ENCODE peak calls at places on chromosomes 16 and 17, in seven cellular contexts. One of them, this sample, is unnamed.
A peak's percentile ranks its signal among the peaks of the same experiment; 100 is the strongest.

GRCh38 chr17:45316271-45317112 is at the start of gene MAP3K14:
- DNase-seq in IMR-90: peak; percentile 64
- DNase-seq in mesendoderm: peak; percentile 79
- DNase-seq in neuronal stem cell: no peak
- DNase-seq in H9: peak; percentile 65
- DNase-seq in H1: peak; percentile 80
- DNase-seq in mesenchymal stem cell: peak; percentile 83
- DNase-seq in this sample: peak; percentile 40

GRCh38 chr16:56341656-56342397 is 83.5 kb downstream of the AMFR start:
- DNase-seq in IMR-90: no peak
- DNase-seq in mesendoderm: no peak
- DNase-seq in neuronal stem cell: no peak
- DNase-seq in H9: no peak
- DNase-seq in H1: no peak
- DNase-seq in mesenchymal stem cell: no peak
- DNase-seq in this sample: no peak

GRCh38 chr17:9240659-9241370 is 219.5 kb downstream of the NTN1 start:
- DNase-seq in IMR-90: peak; percentile 54
- DNase-seq in mesendoderm: peak; percentile 96
- DNase-seq in neuronal stem cell: no peak
- DNase-seq in H9: peak; percentile 86
- DNase-seq in H1: no peak
- DNase-seq in mesenchymal stem cell: peak; percentile 91
- DNase-seq in this sample: peak; percentile 54

GRCh38 chr17:40621019-40621418 is 26.6 kb downstream of the SMARCE1 start:
- DNase-seq in IMR-90: no peak
- DNase-seq in mesendoderm: no peak
- DNase-seq in neuronal stem cell: no peak
- DNase-seq in H9: no peak
- DNase-seq in H1: no peak
- DNase-seq in mesenchymal stem cell: no peak
- DNase-seq in this sample: no peak

GRCh38 chr17:64190468-64190867 is 60.5 kb upstream of the ERN1 start:
- DNase-seq in IMR-90: no peak
- DNase-seq in mesendoderm: no peak
- DNase-seq in neuronal stem cell: no peak
- DNase-seq in H9: no peak
- DNase-seq in H1: no peak
- DNase-seq in mesenchymal stem cell: no peak
- DNase-seq in this sample: peak; percentile 15

GRCh38 chr17:28896884-28897768 is at the start of gene FLOT2:
- DNase-seq in IMR-90: peak; percentile 30
- DNase-seq in mesendoderm: peak; percentile 69
- DNase-seq in neuronal stem cell: peak; percentile 59
- DNase-seq in H9: peak; percentile 77
- DNase-seq in H1: peak; percentile 83
- DNase-seq in mesenchymal stem cell: peak; percentile 61
- DNase-seq in this sample: peak; percentile 94

GRCh38 chr17:79970576-79971068 is 65.0 kb downstream of the TBC1D16 start:
- DNase-seq in IMR-90: peak; percentile 10
- DNase-seq in mesendoderm: peak; percentile 83
- DNase-seq in neuronal stem cell: no peak
- DNase-seq in H9: peak; percentile 85
- DNase-seq in H1: no peak
- DNase-seq in mesenchymal stem cell: peak; percentile 15
- DNase-seq in this sample: peak; percentile 64

GRCh38 chr16:86496929-86497381 is 13.4 kb upstream of the FOXF1 start:
- DNase-seq in IMR-90: peak; percentile 47
- DNase-seq in mesendoderm: peak; percentile 34
- DNase-seq in neuronal stem cell: no peak
- DNase-seq in H9: peak; percentile 45
- DNase-seq in H1: no peak
- DNase-seq in mesenchymal stem cell: no peak
- DNase-seq in this sample: no peak

GRCh38 chr17:33049781-33050414 is 58.3 kb downstream of the SPACA3 start:
- DNase-seq in IMR-90: peak; percentile 48
- DNase-seq in mesendoderm: peak; percentile 71
- DNase-seq in neuronal stem cell: peak; percentile 65
- DNase-seq in H9: peak; percentile 74
- DNase-seq in H1: peak; percentile 81
- DNase-seq in mesenchymal stem cell: peak; percentile 51
- DNase-seq in this sample: peak; percentile 28

GRCh38 chr16:24409045-24409444 is 130.3 kb upstream of the RBBP6 start:
- DNase-seq in IMR-90: no peak
- DNase-seq in mesendoderm: peak; percentile 44
- DNase-seq in neuronal stem cell: no peak
- DNase-seq in H9: peak; percentile 43
- DNase-seq in H1: no peak
- DNase-seq in mesenchymal stem cell: no peak
- DNase-seq in this sample: no peak

GRCh38 chr17:46009681-46010596 is 10.9 kb downstream of the STH start:
- DNase-seq in IMR-90: peak; percentile 62
- DNase-seq in mesendoderm: no peak
- DNase-seq in neuronal stem cell: no peak
- DNase-seq in H9: peak; percentile 34
- DNase-seq in H1: no peak
- DNase-seq in mesenchymal stem cell: peak; percentile 29
- DNase-seq in this sample: peak; percentile 95

GRCh38 chr17:80720624-80721577 is 176.3 kb downstream of the RPTOR start:
- DNase-seq in IMR-90: peak; percentile 86
- DNase-seq in mesendoderm: peak; percentile 50
- DNase-seq in neuronal stem cell: no peak
- DNase-seq in H9: no peak
- DNase-seq in H1: no peak
- DNase-seq in mesenchymal stem cell: peak; percentile 96
- DNase-seq in this sample: peak; percentile 81

GRCh38 chr17:16304832-16305231 is 48.4 kb downstream of the CENPV start:
- DNase-seq in IMR-90: peak; percentile 56
- DNase-seq in mesendoderm: peak; percentile 75
- DNase-seq in neuronal stem cell: no peak
- DNase-seq in H9: peak; percentile 67
- DNase-seq in H1: no peak
- DNase-seq in mesenchymal stem cell: peak; percentile 69
- DNase-seq in this sample: no peak

GRCh38 chr16:3546990-3547682 is 30.1 kb downstream of the NLRC3 start:
- DNase-seq in IMR-90: no peak
- DNase-seq in mesendoderm: no peak
- DNase-seq in neuronal stem cell: no peak
- DNase-seq in H9: no peak
- DNase-seq in H1: no peak
- DNase-seq in mesenchymal stem cell: no peak
- DNase-seq in this sample: no peak

GRCh38 chr16:3549906-3550305 is 27.3 kb downstream of the NLRC3 start:
- DNase-seq in IMR-90: no peak
- DNase-seq in mesendoderm: no peak
- DNase-seq in neuronal stem cell: no peak
- DNase-seq in H9: no peak
- DNase-seq in H1: no peak
- DNase-seq in mesenchymal stem cell: no peak
- DNase-seq in this sample: no peak

GRCh38 chr16:3548445-3548844 is 28.8 kb downstream of the NLRC3 start:
- DNase-seq in IMR-90: no peak
- DNase-seq in mesendoderm: no peak
- DNase-seq in neuronal stem cell: no peak
- DNase-seq in H9: no peak
- DNase-seq in H1: no peak
- DNase-seq in mesenchymal stem cell: no peak
- DNase-seq in this sample: no peak

GRCh38 chr16:3550851-3551847 is 26.1 kb downstream of the NLRC3 start:
- DNase-seq in IMR-90: no peak
- DNase-seq in mesendoderm: no peak
- DNase-seq in neuronal stem cell: no peak
- DNase-seq in H9: no peak
- DNase-seq in H1: no peak
- DNase-seq in mesenchymal stem cell: no peak
- DNase-seq in this sample: no peak

GRCh38 chr16:3548859-3549258 is 28.3 kb downstream of the NLRC3 start:
- DNase-seq in IMR-90: no peak
- DNase-seq in mesendoderm: no peak
- DNase-seq in neuronal stem cell: no peak
- DNase-seq in H9: no peak
- DNase-seq in H1: no peak
- DNase-seq in mesenchymal stem cell: no peak
- DNase-seq in this sample: no peak
- H3K23ac ChIP-seq in IMR-90: no peak overlapping the region
- H3K23ac ChIP-seq in mesendoderm: no peak overlapping the region
- H3K23ac ChIP-seq in neuronal stem cell: no peak overlapping the region
- H3K23ac ChIP-seq in H9: no peak overlapping the region
- H3K23ac ChIP-seq in H1: no peak overlapping the region
- H3K23ac ChIP-seq in mesenchymal stem cell: no peak overlapping the region
- H3K23ac ChIP-seq in this sample: no peak overlapping the region

GRCh38 chr17:62720126-62720850 is 87.8 kb downstream of the MARCHF10 start:
- DNase-seq in IMR-90: no peak
- DNase-seq in mesendoderm: peak; percentile 51
- DNase-seq in neuronal stem cell: no peak
- DNase-seq in H9: peak; percentile 44
- DNase-seq in H1: no peak
- DNase-seq in mesenchymal stem cell: no peak
- DNase-seq in this sample: peak; percentile 60
- H3K23ac ChIP-seq in IMR-90: no peak overlapping the region
- H3K23ac ChIP-seq in mesendoderm: no peak overlapping the region
- H3K23ac ChIP-seq in neuronal stem cell: no peak overlapping the region
- H3K23ac ChIP-seq in H9: no peak overlapping the region
- H3K23ac ChIP-seq in H1: no peak overlapping the region
- H3K23ac ChIP-seq in mesenchymal stem cell: no peak overlapping the region
- H3K23ac ChIP-seq in this sample: no peak overlapping the region

GRCh38 chr17:27549251-27549919 is 81.6 kb upstream of the LGALS9 start:
- DNase-seq in IMR-90: no peak
- DNase-seq in mesendoderm: no peak
- DNase-seq in neuronal stem cell: no peak
- DNase-seq in H9: no peak
- DNase-seq in H1: no peak
- DNase-seq in mesenchymal stem cell: no peak
- DNase-seq in this sample: no peak
- H3K23ac ChIP-seq in IMR-90: peak overlapping the region; percentile 24
- H3K23ac ChIP-seq in mesendoderm: no peak overlapping the region
- H3K23ac ChIP-seq in neuronal stem cell: no peak overlapping the region
- H3K23ac ChIP-seq in H9: no peak overlapping the region
- H3K23ac ChIP-seq in H1: no peak overlapping the region
- H3K23ac ChIP-seq in mesenchymal stem cell: no peak overlapping the region
- H3K23ac ChIP-seq in this sample: no peak overlapping the region

GRCh38 chr17:82985436-82985820 is 94.0 kb upstream of the METRNL start:
- DNase-seq in IMR-90: no peak
- DNase-seq in mesendoderm: no peak
- DNase-seq in neuronal stem cell: no peak
- DNase-seq in H9: no peak
- DNase-seq in H1: no peak
- DNase-seq in mesenchymal stem cell: no peak
- DNase-seq in this sample: no peak

GRCh38 chr17:82983510-82984248 is 95.7 kb upstream of the METRNL start:
- DNase-seq in IMR-90: no peak
- DNase-seq in mesendoderm: peak; percentile 11
- DNase-seq in neuronal stem cell: no peak
- DNase-seq in H9: no peak
- DNase-seq in H1: no peak
- DNase-seq in mesenchymal stem cell: no peak
- DNase-seq in this sample: no peak

GRCh38 chr17:82985973-82986372 is 93.4 kb upstream of the METRNL start:
- DNase-seq in IMR-90: peak; percentile 46
- DNase-seq in mesendoderm: peak; percentile 14
- DNase-seq in neuronal stem cell: no peak
- DNase-seq in H9: peak; percentile 71
- DNase-seq in H1: no peak
- DNase-seq in mesenchymal stem cell: peak; percentile 26
- DNase-seq in this sample: no peak

GRCh38 chr17:82981141-82981540 is 98.3 kb upstream of the METRNL start:
- DNase-seq in IMR-90: no peak
- DNase-seq in mesendoderm: no peak
- DNase-seq in neuronal stem cell: no peak
- DNase-seq in H9: no peak
- DNase-seq in H1: no peak
- DNase-seq in mesenchymal stem cell: no peak
- DNase-seq in this sample: no peak

GRCh38 chr17:82984751-82985435 is 94.5 kb upstream of the METRNL start:
- DNase-seq in IMR-90: no peak
- DNase-seq in mesendoderm: no peak
- DNase-seq in neuronal stem cell: no peak
- DNase-seq in H9: no peak
- DNase-seq in H1: no peak
- DNase-seq in mesenchymal stem cell: no peak
- DNase-seq in this sample: no peak
- H3K23ac ChIP-seq in IMR-90: no peak overlapping the region
- H3K23ac ChIP-seq in mesendoderm: no peak overlapping the region
- H3K23ac ChIP-seq in neuronal stem cell: no peak overlapping the region
- H3K23ac ChIP-seq in H9: no peak overlapping the region
- H3K23ac ChIP-seq in H1: no peak overlapping the region
- H3K23ac ChIP-seq in mesenchymal stem cell: no peak overlapping the region
- H3K23ac ChIP-seq in this sample: no peak overlapping the region

DNA sequence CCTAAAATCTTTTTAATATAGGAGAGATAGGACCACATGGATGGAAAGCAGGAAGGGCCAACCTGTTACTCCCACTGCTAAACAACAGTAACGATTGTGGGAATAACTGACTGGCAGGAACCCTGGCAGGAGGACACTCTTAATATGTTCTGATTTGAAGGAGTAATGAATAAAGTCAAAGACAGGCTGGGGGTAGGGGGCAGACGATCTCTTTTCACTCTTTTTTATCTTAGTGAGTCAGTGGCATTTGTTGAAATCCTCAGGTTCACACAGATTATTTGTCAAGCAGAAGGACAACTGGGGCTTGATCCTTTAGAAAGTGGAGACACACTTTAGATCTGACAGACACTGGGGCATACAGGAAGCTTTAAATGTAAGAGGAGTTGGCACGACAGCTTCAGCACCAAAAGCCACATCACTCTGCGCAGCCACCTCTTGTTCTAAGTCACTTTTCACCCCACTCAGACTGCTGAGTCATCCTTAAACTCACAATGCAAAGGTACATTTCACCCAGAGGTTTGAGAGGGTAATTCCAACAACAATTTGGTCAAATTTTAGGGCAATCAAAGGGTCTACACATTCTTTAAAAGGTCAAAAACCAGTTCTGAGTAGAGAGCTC is 121.5 kb downstream of the STXBP4 start:
- DNase-seq in IMR-90: peak; percentile 18
- DNase-seq in mesendoderm: peak; percentile 56
- DNase-seq in neuronal stem cell: no peak
- DNase-seq in H9: no peak
- DNase-seq in H1: no peak
- DNase-seq in mesenchymal stem cell: peak; percentile 7
- DNase-seq in this sample: no peak
- H3K23ac ChIP-seq in IMR-90: no peak overlapping the region
- H3K23ac ChIP-seq in mesendoderm: no peak overlapping the region
- H3K23ac ChIP-seq in neuronal stem cell: no peak overlapping the region
- H3K23ac ChIP-seq in H9: no peak overlapping the region
- H3K23ac ChIP-seq in H1: no peak overlapping the region
- H3K23ac ChIP-seq in mesenchymal stem cell: no peak overlapping the region
- H3K23ac ChIP-seq in this sample: no peak overlapping the region

This sample was measured in trophoblast cell.